ENCODE peak calls at places on chromosomes 1 and 21, in four cellular contexts. Q, V, J and O are unnamed samples.

GRCh38 chr1:60699304-60699703 is 383.1 kb upstream of the NFIA start:
- DNase-seq in J (no peak), V (no peak), Q (no peak), O (no peak)

GRCh38 chr1:184610872-184611614 is 143.6 kb downstream of the EDEM3 start:
- DNase-seq in Q (no peak), J (no peak), V (no peak), O (no peak)

GRCh38 chr21:44379991-44380865 is 26.8 kb downstream of the TRPM2 start:
- DNase-seq in V (no peak), Q (no peak), J (no peak), O (no peak)

GRCh38 chr1:12595839-12596821 is 21.9 kb downstream of the DHRS3 start:
- DNase-seq in Q (no peak), J (no peak), V (no peak), O (peak)

GRCh38 chr21:44932366-44933181 is 7.3 kb upstream of the SLX9 start:
- DNase-seq in V (peak), Q (no peak), J (no peak), O (no peak)

GRCh38 chr1:226882631-226883409 is 12.4 kb downstream of the PSEN2 start:
- DNase-seq in J (no peak), V (no peak), Q (peak), O (no peak)

GRCh38 chr1:157326173-157326859 is 188.1 kb upstream of the ETV3 start:
- DNase-seq in V (no peak), Q (no peak), J (no peak), O (no peak)

GRCh38 chr21:42746593-42747266 is 93.3 kb downstream of the PDE9A start:
- DNase-seq in Q (no peak), V (no peak), J (no peak), O (no peak)

GRCh38 chr1:67897270-67897949 is 64.1 kb upstream of the GNG12 start:
- DNase-seq in Q (no peak), J (no peak), V (no peak), O (no peak)

GRCh38 chr1:228364706-228365213 is 41.9 kb downstream of the TRIM11 start:
- DNase-seq in Q (no peak), V (no peak), J (no peak), O (peak)

GRCh38 chr1:151189638-151190445 is at the start of gene VPS72:
- DNase-seq in Q (peak), J (peak), V (peak), O (peak)

GRCh38 chr1:220670365-220670764 is 19.8 kb upstream of the C1orf115 start:
- DNase-seq in V (no peak), J (no peak), Q (no peak), O (no peak)

GRCh38 chr1:163022129-163022528 is 47.0 kb upstream of the RGS4 start:
- DNase-seq in J (no peak), V (no peak), Q (no peak), O (no peak)

GRCh38 chr1:214952648-214953047 is 129.9 kb upstream of the KCNK2 start:
- DNase-seq in V (no peak), J (no peak), Q (no peak), O (peak)

GRCh38 chr1:218444173-218444572 is 99.0 kb downstream of the TGFB2 start:
- DNase-seq in V (no peak), Q (no peak), J (no peak), O (no peak)

GRCh38 chr1:243253927-243254232 is 1.2 kb downstream of the CEP170 start:
- DNase-seq in Q (no peak), V (no peak), J (peak), O (no peak)

GRCh38 chr1:213564215-213564659 is 423.5 kb upstream of the PROX1 start:
- DNase-seq in Q (no peak), V (no peak), J (peak), O (no peak)

GRCh38 chr1:55466343-55466742 is 251.2 kb upstream of the USP24 start:
- DNase-seq in V (no peak), Q (no peak), J (no peak), O (no peak)

GRCh38 chr1:65009724-65010420 is 43.5 kb upstream of the JAK1 start:
- DNase-seq in V (no peak), J (no peak), Q (no peak), O (no peak)

GRCh38 chr1:206637605-206638004 is 2.3 kb downstream of the DYRK3 start:
- DNase-seq in J (no peak), Q (no peak), V (no peak), O (no peak)

GRCh38 chr1:43522776-43523480 is 7.8 kb upstream of the PTPRF start:
- DNase-seq in V (peak), J (peak), Q (no peak), O (no peak)

GRCh38 chr1:22831729-22832413 is 121.2 kb downstream of the EPHB2 start:
- DNase-seq in J (peak), V (no peak), Q (no peak), O (no peak)

GRCh38 chr21:31182231-31183129 is 144.2 kb upstream of the KRTAP19-8 start:
- DNase-seq in V (no peak), J (no peak), Q (no peak), O (no peak)

GRCh38 chr1:78441921-78442320 is 48.9 kb upstream of the PTGFR start:
- DNase-seq in J (no peak), V (no peak), Q (no peak), O (no peak)

GRCh38 chr1:219897914-219898313 is 30.4 kb downstream of the SLC30A10 start:
- DNase-seq in Q (no peak), V (no peak), J (no peak), O (no peak)

GRCh38 chr1:175373786-175374623 is 181.4 kb upstream of the KIAA0040 start:
- DNase-seq in J (peak), Q (no peak), V (peak), O (peak)

GRCh38 chr1:182968846-182969734 is 16.1 kb upstream of the SHCBP1L start:
- DNase-seq in V (no peak), J (peak), Q (no peak), O (no peak)

GRCh38 chr1:228243093-228243492 is 35.2 kb downstream of the OBSCN start:
- DNase-seq in J (no peak), V (no peak), Q (no peak), O (no peak)

GRCh38 chr1:225914391-225914790 is 9.7 kb downstream of the PYCR2 start:
- DNase-seq in Q (no peak), J (no peak), V (no peak), O (no peak)

GRCh38 chr1:160669276-160669675 is 22.4 kb upstream of the SLAMF1 start:
- DNase-seq in Q (no peak), J (no peak), V (no peak), O (no peak)

GRCh38 chr1:157994704-157995540 is 1.5 kb downstream of the KIRREL1 start:
- DNase-seq in Q (no peak), J (no peak), V (no peak), O (no peak)

GRCh38 chr1:22817462-22817861 is 106.8 kb downstream of the EPHB2 start:
- DNase-seq in J (no peak), Q (no peak), V (no peak), O (no peak)

GRCh38 chr1:180168786-180169640 is 14.3 kb downstream of the QSOX1 start:
- DNase-seq in Q (no peak), J (peak), V (peak), O (peak)

GRCh38 chr1:160256396-160257046 is 5.8 kb downstream of the DCAF8 start:
- DNase-seq in J (no peak), V (no peak), Q (no peak), O (no peak)

GRCh38 chr1:209884665-209885117 is 53.3 kb upstream of the SYT14 start:
- DNase-seq in J (peak), V (peak), Q (peak), O (no peak)

GRCh38 chr1:227939791-227940771 is 7.7 kb downstream of the WNT9A start:
- DNase-seq in J (no peak), V (no peak), Q (no peak), O (no peak)

GRCh38 chr1:212432163-212432705 is 486 bp upstream of the NENF start:
- DNase-seq in V (no peak), J (no peak), Q (no peak), O (no peak)

GRCh38 chr1:156908541-156908940 is 11.9 kb upstream of the LRRC71 start:
- DNase-seq in V (no peak), J (no peak), Q (no peak), O (no peak)

GRCh38 chr1:118933051-118933781 is 54.9 kb downstream of the TBX15 start:
- DNase-seq in J (no peak), V (no peak), Q (no peak), O (no peak)

GRCh38 chr1:100452641-100453040 is 85.3 kb upstream of the GPR88 start:
- DNase-seq in Q (no peak), V (no peak), J (no peak), O (no peak)
- TF ChIP-seq CBFB in Q (no peak), V (no peak), J (no peak), O (no peak)

DNA sequence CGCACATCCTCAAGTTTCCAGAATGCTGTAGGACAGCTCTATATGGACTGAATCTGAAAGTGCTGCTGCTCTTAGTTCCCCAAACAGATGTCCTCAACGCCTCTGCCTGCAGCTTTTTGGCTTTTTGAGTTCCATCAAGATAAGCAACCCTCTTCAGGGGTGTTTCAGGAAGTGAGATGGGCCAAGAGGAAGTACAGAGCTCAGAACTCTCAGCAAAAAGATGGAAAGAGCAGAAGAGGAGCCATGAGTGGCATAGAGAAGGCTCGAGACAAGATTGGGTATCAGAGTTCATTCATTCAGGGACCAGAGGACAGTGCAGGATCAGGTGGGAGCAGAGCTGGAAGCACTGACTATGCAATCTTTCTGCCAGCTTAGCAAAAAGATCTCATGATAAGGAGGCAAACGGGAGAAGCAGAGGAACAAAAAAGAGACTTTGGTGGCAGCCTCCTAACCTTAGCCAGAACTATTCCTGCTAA is at the start of the genes ADORA3 and TMIGD3:
- DNase-seq in V (no peak), J (no peak), Q (no peak), O (no peak)
- TF ChIP-seq CBFB in V (no peak), J (no peak), Q (no peak), O (no peak)

DNA sequence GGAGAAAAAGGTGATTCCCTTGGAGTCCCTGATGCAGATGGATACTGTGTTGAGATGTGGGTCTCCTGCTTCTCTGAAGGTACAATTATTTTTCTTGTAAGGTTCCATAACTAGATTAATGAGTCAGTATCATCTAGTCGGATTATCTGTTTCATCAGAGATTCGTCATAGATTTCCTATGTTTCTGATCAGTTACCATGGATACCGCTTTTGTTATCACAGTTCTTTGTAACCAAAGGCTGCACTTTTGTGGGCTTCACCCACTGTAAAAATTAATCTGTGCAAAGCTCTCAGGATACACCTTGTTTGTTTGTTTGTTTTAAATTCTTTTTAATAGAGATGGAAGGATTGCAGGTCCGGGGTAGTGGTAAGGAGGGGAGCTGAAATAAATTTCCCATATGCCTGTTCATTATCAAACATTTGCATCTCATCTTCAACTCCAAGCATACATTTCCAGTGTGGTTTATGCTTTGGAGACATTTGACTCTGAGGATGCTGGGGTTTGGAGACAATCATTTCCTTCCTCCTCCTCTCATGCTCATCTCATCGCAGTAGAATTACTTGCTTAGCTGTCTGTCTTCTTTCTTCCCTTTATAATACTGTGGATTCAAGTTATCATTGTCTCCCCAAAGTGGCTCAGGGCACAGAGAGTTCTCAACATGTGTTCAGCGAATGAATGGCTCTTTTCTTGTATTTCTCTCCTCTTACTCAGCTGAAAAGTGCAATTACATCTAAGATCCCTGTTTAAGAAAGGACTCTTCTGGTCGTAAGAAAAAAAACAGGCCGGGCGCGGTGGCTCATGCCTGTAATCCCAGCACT is 33.2 kb upstream of the DNAJC11 start:
- DNase-seq in J (no peak), Q (no peak), V (no peak), O (no peak)
- TF ChIP-seq CBFB in J (no peak), Q (no peak), V (no peak), O (no peak)

GRCh38 chr1:2547210-2548067 is 8.7 kb upstream of the TNFRSF14 start:
- DNase-seq in Q (no peak), V (no peak), J (no peak), O (no peak)
- TF ChIP-seq CBFB in Q (no peak), V (no peak), J (no peak), O (no peak)

GRCh38 chr21:29017639-29018237 is 1.4 kb downstream of the RWDD2B start:
- DNase-seq in Q (no peak), V (no peak), J (no peak), O (no peak)

GRCh38 chr21:29018540-29018939 is 609 bp downstream of the RWDD2B start:
- DNase-seq in V (no peak), J (no peak), Q (no peak), O (no peak)

GRCh38 chr21:29025328-29025713 is 853 bp downstream of the USP16 start:
- DNase-seq in J (no peak), Q (no peak), V (no peak), O (no peak)

GRCh38 chr21:29024474-29025327 is at the start of gene USP16:
- DNase-seq in Q (peak), V (peak), J (peak), O (peak)

DNA sequence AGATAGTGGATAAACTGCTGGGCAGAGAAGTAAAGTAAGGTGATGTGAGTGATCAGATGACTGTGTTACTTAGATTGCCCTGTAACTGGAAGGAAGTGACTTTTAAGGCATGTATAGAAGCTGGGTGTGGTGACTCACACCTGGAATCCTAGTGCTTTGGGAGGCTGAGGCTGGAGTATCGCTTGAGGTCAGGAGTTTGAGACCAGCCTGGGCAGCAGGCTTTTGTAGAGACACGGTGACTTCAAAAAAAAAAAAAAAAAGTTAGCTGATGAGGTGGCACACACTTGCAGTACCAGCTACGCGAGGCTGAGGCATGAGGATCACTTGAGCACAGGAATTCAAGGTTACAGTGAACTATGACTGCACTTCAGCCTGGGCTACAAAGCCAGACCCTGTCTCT is 2.3 kb upstream of the USP16 start:
- DNase-seq in J (peak), Q (no peak), V (no peak), O (no peak)
- TF ChIP-seq CBFB in J (no peak), Q (no peak), V (no peak), O (no peak)

DNA sequence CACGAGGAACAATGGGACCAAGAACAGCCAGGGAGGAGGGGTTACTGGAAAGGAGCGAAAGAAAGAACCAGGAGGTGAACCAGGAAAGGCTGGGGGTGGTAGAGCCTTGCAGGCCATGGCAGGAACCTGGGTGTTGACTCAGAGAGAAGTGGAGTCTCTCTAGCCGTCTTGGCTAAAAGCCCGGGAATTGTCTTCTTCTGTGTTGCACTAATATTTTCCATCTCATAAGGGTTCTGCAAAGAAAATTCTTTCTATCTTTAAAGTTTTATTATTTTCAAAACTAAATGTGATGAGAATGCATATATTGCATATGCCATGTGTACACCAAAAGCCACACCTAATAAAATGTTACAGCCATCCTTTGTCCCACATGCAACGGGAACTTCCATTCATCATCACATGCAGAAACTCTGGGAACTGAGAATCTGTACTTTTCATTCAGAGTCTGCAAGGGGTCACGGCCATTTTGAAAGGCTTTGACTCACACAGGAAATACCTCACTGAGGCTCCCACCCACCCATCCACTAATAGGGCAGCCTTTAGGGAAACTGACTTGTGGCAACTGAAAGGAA is 38.0 kb downstream of the ERG start:
- DNase-seq in Q (no peak), V (no peak), J (no peak), O (no peak)
- TF ChIP-seq CBFB in Q (no peak), V (no peak), J (no peak), O (no peak)